ENCODE peak calls at places on chromosomes 13 and 19, in six cellular contexts. Q is Calu3; I is body of pancreas; B is naive thymus-derived CD4-positive, alpha-beta T cell; X is smooth muscle cell of the brain vasculature; C is neural crest cell. A is an unnamed sample.

GRCh38 chr13:77697208-77698103 is at the start of gene SLAIN1:
- DNase-seq in C (peak), X (no peak), Q (peak), B (peak), I (peak), A (peak)

GRCh38 chr19:17304386-17305047 is 1.2 kb upstream of the MRPL34 start:
- DNase-seq in B (no peak), X (no peak), I (no peak), Q (no peak), C (no peak), A (no peak)

GRCh38 chr19:40806385-40807146 is 7.6 kb downstream of the EGLN2 start:
- DNase-seq in B (peak), C (peak), I (peak), X (peak), Q (no peak), A (peak)

GRCh38 chr19:29525901-29526729 is at the start of gene VSTM2B:
- DNase-seq in C (no peak), B (no peak), I (no peak), X (no peak), Q (no peak), A (peak)

GRCh38 chr19:6811906-6812305 is 39.4 kb downstream of the VAV1 start:
- DNase-seq in I (peak), Q (peak), C (no peak), X (peak), B (no peak), A (no peak)

GRCh38 chr19:38047641-38048040 is 140.6 kb downstream of the SIPA1L3 start:
- DNase-seq in B (no peak), C (no peak), X (no peak), Q (no peak), I (no peak), A (no peak)

GRCh38 chr19:47049307-47049700 is 880 bp upstream of the TMEM160 start:
- DNase-seq in Q (no peak), I (no peak), C (no peak), X (no peak), B (no peak), A (no peak)

GRCh38 chr19:35559281-35559659 is 4.2 kb downstream of the ATP4A start:
- DNase-seq in B (no peak), X (no peak), I (peak), Q (no peak), C (no peak), A (no peak)

GRCh38 chr13:113442354-113442984 is 10.8 kb downstream of the ADPRHL1 start:
- DNase-seq in C (no peak), B (no peak), X (no peak), Q (no peak), I (no peak), A (no peak)

GRCh38 chr19:19279062-19279612 is 6.0 kb upstream of the TM6SF2 start:
- DNase-seq in I (no peak), Q (no peak), C (no peak), X (no peak), B (no peak), A (no peak)

GRCh38 chr19:33868076-33868735 is 71.5 kb downstream of the KCTD15 start:
- DNase-seq in X (no peak), C (no peak), B (no peak), I (no peak), Q (no peak), A (peak)

GRCh38 chr13:92315265-92315664 is 911.3 kb upstream of the GPC6 start:
- DNase-seq in X (no peak), C (no peak), Q (no peak), B (no peak), I (no peak), A (no peak)

GRCh38 chr19:29882719-29883105 is 59.3 kb upstream of the URI1 start:
- DNase-seq in X (no peak), B (no peak), Q (no peak), C (no peak), I (no peak), A (no peak)